ENCODE peak calls at places on chromosomes 5 and 9, in ten cellular contexts. X is lung; P is CD8-positive, alpha-beta T cell; B is bronchial epithelial cell; Z is adrenal gland; C is mammary epithelial cell; A is mucosa of descending colon; T is Peyer's patch; K is upper lobe of right lung; F is fibroblast of lung. E is an unnamed sample. For H3K36me3, the result is how much of the 10 kb centered on the place peaks cover.

GRCh38 chr9:35116898-35117551 is 1.4 kb upstream of the ATOSB start:
- DNase-seq in X (peak), P (peak), B (peak), Z (peak), C (peak), A (peak), T (peak), K (peak), F (peak), E (no peak)

GRCh38 chr5:158450761-158451160 is 591.8 kb upstream of the CLINT1 start:
- DNase-seq in X (no peak), P (no peak), B (no peak), Z (no peak), C (no peak), A (no peak), T (no peak), K (no peak), F (peak), E (no peak)

GRCh38 chr5:164608507-164608906 is 1103.1 kb downstream of the MAT2B start:
- DNase-seq in X (no peak), P (no peak), B (no peak), Z (no peak), C (no peak), A (no peak), T (no peak), K (no peak), F (no peak), E (no peak)

GRCh38 chr5:103862398-103862797 is 299.8 kb upstream of the NUDT12 start:
- DNase-seq in X (no peak), P (no peak), B (no peak), Z (no peak), C (no peak), A (no peak), T (no peak), K (no peak), F (peak), E (no peak)

GRCh38 chr5:77935516-77936364 is 159.6 kb upstream of the TBCA start:
- DNase-seq in X (no peak), P (no peak), B (no peak), Z (no peak), C (no peak), A (no peak), T (no peak), K (no peak), F (peak), E (no peak)

GRCh38 chr5:90134381-90134780 is 275.2 kb downstream of the CETN3 start:
- DNase-seq in X (no peak), P (no peak), B (no peak), Z (no peak), C (no peak), A (no peak), T (no peak), K (no peak), F (peak), E (no peak)

GRCh38 chr5:140317859-140318258 is 15.0 kb upstream of the PFDN1 start:
- DNase-seq in X (no peak), P (no peak), B (peak), Z (peak), C (peak), A (no peak), T (no peak), K (no peak), F (peak), E (no peak)

GRCh38 chr9:35287986-35288515 is 126.2 kb downstream of the UNC13B start:
- DNase-seq in X (no peak), P (no peak), B (peak), Z (no peak), C (peak), A (no peak), T (no peak), K (no peak), F (no peak), E (no peak)

GRCh38 chr5:343461-344401 is 22.2 kb downstream of the AHRR start:
- DNase-seq in X (no peak), P (peak), B (peak), Z (peak), C (peak), A (no peak), T (peak), K (peak), F (peak), E (no peak)

GRCh38 chr5:39624890-39625289 is 200.1 kb upstream of the DAB2 start:
- DNase-seq in X (no peak), P (no peak), B (no peak), Z (no peak), C (no peak), A (no peak), T (no peak), K (no peak), F (no peak), E (no peak)

GRCh38 chr5:61311836-61312808 is 19.9 kb upstream of the ZSWIM6 start:
- DNase-seq in X (no peak), P (no peak), B (peak), Z (no peak), C (peak), A (no peak), T (no peak), K (no peak), F (peak), E (peak)

GRCh38 chr5:170434953-170435605 is 45.9 kb upstream of the KCNMB1 start:
- DNase-seq in X (peak), P (peak), B (peak), Z (peak), C (peak), A (no peak), T (peak), K (peak), F (peak), E (no peak)

GRCh38 chr5:167723254-167723871 is 568.1 kb upstream of the WWC1 start:
- DNase-seq in X (peak), P (peak), B (peak), Z (peak), C (peak), A (no peak), T (peak), K (peak), F (peak), E (peak)

GRCh38 chr5:56814361-56814962 is 887 bp upstream of the MAP3K1 start:
- DNase-seq in X (peak), P (peak), B (no peak), Z (peak), C (no peak), A (peak), T (peak), K (peak), F (no peak), E (no peak)

GRCh38 chr5:179820483-179821297 is at the start of gene SQSTM1:
- DNase-seq in X (peak), P (peak), B (peak), Z (peak), C (peak), A (peak), T (peak), K (peak), F (peak), E (no peak)

GRCh38 chr5:68287976-68288755 is 72.6 kb downstream of the PIK3R1 start:
- DNase-seq in X (peak), P (peak), B (peak), Z (peak), C (peak), A (peak), T (peak), K (peak), F (peak), E (no peak)

GRCh38 chr5:91556-92263 is at the start of gene PLEKHG4B:
- DNase-seq in X (no peak), P (no peak), B (no peak), Z (no peak), C (no peak), A (no peak), T (no peak), K (no peak), F (peak), E (no peak)

GRCh38 chr5:149381986-149382338 is 2.9 kb upstream of the IL17B start:
- DNase-seq in X (peak), P (peak), B (peak), Z (peak), C (peak), A (no peak), T (peak), K (peak), F (peak), E (no peak)

GRCh38 chr5:93246093-93246855 is 334.7 kb downstream of the NR2F1-AS1 start:
- DNase-seq in X (no peak), P (no peak), B (no peak), Z (no peak), C (no peak), A (no peak), T (no peak), K (no peak), F (peak), E (no peak)

GRCh38 chr9:89953824-89954223 is 349.0 kb downstream of the GADD45G start:
- DNase-seq in X (no peak), P (no peak), B (no peak), Z (no peak), C (no peak), A (no peak), T (no peak), K (no peak), F (no peak), E (no peak)

GRCh38 chr9:86308687-86309086 is 26.3 kb upstream of the ISCA1 start:
- DNase-seq in X (no peak), P (no peak), B (no peak), Z (no peak), C (no peak), A (no peak), T (no peak), K (no peak), F (peak), E (no peak)
- H3K36me3 ChIP-seq in X (under half), P (under half), B (under half), Z (under half), C (under half), A (under half), T (half or more), K (half or more), F (under half), E (under half)

GRCh38 chr5:14503017-14503680 is 78.4 kb upstream of the OTULINL start:
- DNase-seq in X (no peak), P (no peak), B (no peak), Z (no peak), C (no peak), A (no peak), T (no peak), K (no peak), F (no peak), E (no peak)
- H3K4me3 ChIP-seq in X (no peak), P (no peak), B (no peak), Z (no peak), C (no peak), A (no peak), T (no peak), K (no peak), F (no peak), E (no peak)

GRCh38 chr5:159775890-159776289 is 140.4 kb upstream of the ADRA1B start:
- DNase-seq in X (no peak), P (no peak), B (no peak), Z (no peak), C (no peak), A (no peak), T (no peak), K (no peak), F (peak), E (no peak)

GRCh38 chr5:159777049-159777448 is 139.2 kb upstream of the ADRA1B start:
- DNase-seq in X (no peak), P (no peak), B (no peak), Z (no peak), C (no peak), A (no peak), T (no peak), K (no peak), F (no peak), E (no peak)

GRCh38 chr5:159772698-159773061 is 143.6 kb upstream of the ADRA1B start:
- DNase-seq in X (no peak), P (no peak), B (no peak), Z (no peak), C (no peak), A (no peak), T (no peak), K (no peak), F (no peak), E (no peak)

GRCh38 chr5:159774476-159775031 is 141.7 kb upstream of the ADRA1B start:
- DNase-seq in X (no peak), P (no peak), B (no peak), Z (no peak), C (no peak), A (no peak), T (no peak), K (no peak), F (no peak), E (no peak)

GRCh38 chr5:159773062-159773924 is 143.0 kb upstream of the ADRA1B start:
- DNase-seq in X (peak), P (peak), B (peak), Z (peak), C (peak), A (peak), T (peak), K (peak), F (peak), E (peak)
- TF ChIP-seq CTCF in X (no peak), P (no peak), B (peak), Z (peak), C (peak), A (no peak), T (no peak), K (peak), F (no peak), E (peak)

GRCh38 chr9:137583347-137583746 is 4.6 kb upstream of the DPH7 start:
- DNase-seq in X (no peak), P (no peak), B (no peak), Z (no peak), C (no peak), A (no peak), T (no peak), K (no peak), F (no peak), E (no peak)
- H3K36me3 ChIP-seq in X (under half), P (under half), B (under half), Z (under half), C (under half), A (under half), T (under half), K (under half), F (under half), E (under half)

GRCh38 chr9:92807031-92807756 is 42.6 kb upstream of the BICD2 start:
- DNase-seq in X (no peak), P (no peak), B (no peak), Z (no peak), C (no peak), A (no peak), T (no peak), K (no peak), F (no peak), E (no peak)

GRCh38 chr9:92804727-92805126 is 40.1 kb upstream of the BICD2 start:
- DNase-seq in X (peak), P (no peak), B (no peak), Z (no peak), C (no peak), A (no peak), T (no peak), K (no peak), F (peak), E (no peak)

GRCh38 chr9:92808726-92809451 is 44.3 kb upstream of the BICD2 start:
- DNase-seq in X (peak), P (peak), B (peak), Z (peak), C (peak), A (peak), T (peak), K (peak), F (peak), E (peak)

GRCh38 chr9:92807757-92808725 is 43.4 kb upstream of the BICD2 start:
- DNase-seq in X (no peak), P (peak), B (no peak), Z (no peak), C (no peak), A (no peak), T (no peak), K (no peak), F (no peak), E (no peak)
- H3K4me3 ChIP-seq in X (no peak), P (peak), B (no peak), Z (peak), C (peak), A (no peak), T (peak), K (peak), F (no peak), E (no peak)

DNA sequence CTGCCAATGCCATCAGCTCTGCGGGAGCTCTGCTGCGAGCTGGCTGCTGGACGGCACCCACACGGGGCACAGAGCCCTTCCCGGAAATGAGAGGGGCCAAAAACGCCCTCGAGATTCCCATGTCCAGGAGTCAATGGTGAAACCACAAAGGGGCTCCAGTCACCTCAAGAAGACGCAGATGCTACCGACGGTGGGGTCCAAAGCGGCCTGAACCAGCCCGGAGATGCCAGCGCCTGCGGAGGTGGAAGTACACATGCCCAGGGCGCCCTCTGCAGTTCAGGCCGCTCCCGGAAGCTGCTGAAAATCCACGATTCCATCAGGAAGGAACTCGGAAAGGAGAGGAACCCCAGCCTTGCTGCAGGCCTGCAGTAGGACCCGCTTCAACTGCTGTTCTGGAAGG is 82.4 kb upstream of the SELENOP start:
- DNase-seq in X (no peak), P (no peak), B (no peak), Z (peak), C (no peak), A (no peak), T (no peak), K (no peak), F (no peak), E (no peak)
- TF ChIP-seq CTCF in X (no peak), P (no peak), B (no peak), Z (no peak), C (no peak), A (no peak), T (no peak), K (peak), F (no peak), E (peak)